ENCODE peak calls at places on chromosome 6, in five cellular contexts. L is GM12892, G is MCF 10A, Z is H9, E is suprapubic skin. P is an unnamed sample.

GRCh38 chr6:121439456-121440250 is 4.2 kb downstream of the GJA1 start:
- DNase-seq in L (no peak), Z (no peak), E (no peak), G (no peak), P (no peak)

GRCh38 chr6:122770835-122771601 is 8.5 kb upstream of the FABP7 start:
- DNase-seq in L (no peak), Z (no peak), E (no peak), G (peak; percentile 44), P (no peak)

GRCh38 chr6:52575490-52575868 is 1.4 kb downstream of the TRAM2 start:
- DNase-seq in L (no peak), Z (no peak), G (no peak), E (no peak), P (no peak)

GRCh38 chr6:16683524-16684194 is 77.6 kb downstream of the ATXN1 start:
- DNase-seq in G (peak; percentile 96), L (no peak), E (peak; percentile 82), Z (no peak), P (no peak)

GRCh38 chr6:15520616-15521203 is 142.1 kb downstream of the DTNBP1 start:
- DNase-seq in Z (peak; percentile 25), G (no peak), L (no peak), E (peak; percentile 52), P (no peak)

GRCh38 chr6:6704423-6705060 is 116.0 kb downstream of the LY86 start:
- DNase-seq in E (no peak), G (no peak), L (no peak), Z (no peak), P (no peak)

GRCh38 chr6:21085643-21086042 is 507.9 kb upstream of the SOX4 start:
- DNase-seq in E (no peak), L (no peak), Z (no peak), G (no peak), P (no peak)

GRCh38 chr6:25354078-25354940 is 75.1 kb downstream of the CARMIL1 start:
- DNase-seq in G (no peak), Z (no peak), E (no peak), L (no peak), P (no peak)

GRCh38 chr6:160051390-160051789 is 70.2 kb upstream of the SLC22A1 start:
- DNase-seq in E (no peak), L (no peak), G (no peak), Z (no peak), P (no peak)

GRCh38 chr6:17940151-17940791 is 47.2 kb downstream of the KIF13A start:
- DNase-seq in E (no peak), Z (no peak), G (no peak), L (no peak), P (no peak)

GRCh38 chr6:166162599-166163342 is 4.9 kb downstream of the TBXT start:
- DNase-seq in Z (no peak), G (no peak), E (no peak), L (no peak), P (no peak)

GRCh38 chr6:142381845-142382378 is 80.1 kb downstream of the ADGRG6 start:
- DNase-seq in L (no peak), Z (no peak), E (no peak), G (no peak), P (no peak)

GRCh38 chr6:33383427-33384185 is 8.0 kb upstream of the KIFC1 start:
- DNase-seq in L (no peak), E (no peak), Z (no peak), G (no peak), P (no peak)

GRCh38 chr6:170026272-170027110 is 264.4 kb downstream of the DLL1 start:
- DNase-seq in E (peak; percentile 69), L (no peak), G (peak; percentile 89), Z (peak; percentile 78), P (peak; percentile 65)

GRCh38 chr6:145278163-145278807 is 457.0 kb downstream of the EPM2A start:
- DNase-seq in E (no peak), Z (no peak), G (peak; percentile 8), L (no peak), P (no peak)

GRCh38 chr6:138227316-138227781 is 9.1 kb upstream of the PBOV1 start:
- DNase-seq in G (no peak), E (no peak), L (no peak), Z (no peak), P (no peak)